ENCODE peak calls at places on chromosomes 3 and 15, in six cellular contexts. H is HepG2, C is transverse colon, L is sigmoid colon, A is upper lobe of left lung, T is SK-N-SH. Y is an unnamed sample.
A peak's percentile ranks its signal among the peaks of the same experiment; 100 is the strongest.

GRCh38 chr3:188486952-188487351 is 333.0 kb downstream of the LPP start:
- DNase-seq in C (no peak), A (no peak), T (no peak), H (no peak), L (no peak), Y (no peak)

GRCh38 chr3:143056372-143056771 is 55.0 kb downstream of the U2SURP start:
- DNase-seq in C (no peak), T (no peak), L (no peak), A (no peak), H (no peak), Y (no peak)

GRCh38 chr15:47188766-47189507 is 528.4 kb upstream of the SEMA6D start:
- DNase-seq in T (no peak), C (no peak), L (no peak), A (no peak), H (no peak), Y (no peak)

GRCh38 chr3:7709383-7710082 is 792.1 kb upstream of the LMCD1 start:
- DNase-seq in H (no peak), C (no peak), L (no peak), A (no peak), T (no peak), Y (no peak)

GRCh38 chr3:112770026-112770626 is 76.5 kb downstream of the CD200R1L start:
- DNase-seq in C (no peak), A (no peak), H (no peak), L (no peak), T (no peak), Y (peak; percentile 66)

GRCh38 chr15:89114974-89115373 is 26.7 kb downstream of the ABHD2 start:
- DNase-seq in L (no peak), T (peak; percentile 30), C (no peak), A (no peak), H (no peak), Y (no peak)

GRCh38 chr3:125229707-125230106 is 17.2 kb upstream of the SLC12A8 start:
- DNase-seq in H (no peak), L (no peak), A (no peak), C (no peak), T (no peak), Y (no peak)

GRCh38 chr3:129867506-129868124 is 25.9 kb downstream of the TMCC1 start:
- DNase-seq in L (no peak), C (no peak), A (no peak), T (no peak), H (no peak), Y (no peak)

GRCh38 chr3:32243519-32243918 is 5.0 kb downstream of the CMTM8 start:
- DNase-seq in A (no peak), H (no peak), C (no peak), L (no peak), T (no peak), Y (no peak)

GRCh38 chr15:65833501-65834220 is 35.6 kb upstream of the RAB11A start:
- DNase-seq in A (no peak), T (peak; percentile 49), H (peak; percentile 29), C (peak; percentile 28), L (no peak), Y (no peak)

GRCh38 chr15:82986442-82986780 is 401 bp downstream of the RAMAC start:
- DNase-seq in H (no peak), A (no peak), T (no peak), C (no peak), L (no peak), Y (no peak)

GRCh38 chr15:101037090-101037830 is 118.1 kb downstream of the LRRK1 start:
- DNase-seq in C (peak; percentile 3), T (no peak), H (no peak), L (peak; percentile 53), A (no peak), Y (peak; percentile 35)

GRCh38 chr3:54171951-54172350 is 49.6 kb downstream of the CACNA2D3 start:
- DNase-seq in C (no peak), T (no peak), H (no peak), A (no peak), L (no peak), Y (no peak)

GRCh38 chr3:190064112-190064511 is 56.6 kb downstream of the P3H2 start:
- DNase-seq in C (peak; percentile 11), H (no peak), A (no peak), T (no peak), L (no peak), Y (no peak)

GRCh38 chr3:73259841-73260240 is 198.4 kb downstream of the EBLN2 start:
- DNase-seq in L (no peak), C (no peak), A (no peak), T (no peak), H (no peak), Y (no peak)

GRCh38 chr3:71369733-71370391 is 213.7 kb downstream of the FOXP1 start:
- DNase-seq in L (no peak), A (no peak), C (no peak), T (no peak), H (no peak), Y (no peak)

GRCh38 chr3:71372911-71373637 is 210.5 kb downstream of the FOXP1 start:
- DNase-seq in A (no peak), H (no peak), C (no peak), T (no peak), L (no peak), Y (no peak)

GRCh38 chr3:71372369-71372768 is 211.2 kb downstream of the FOXP1 start:
- DNase-seq in A (no peak), L (no peak), C (peak; percentile 34), T (no peak), H (peak; percentile 67), Y (no peak)

GRCh38 chr3:71371282-71371681 is 212.2 kb downstream of the FOXP1 start:
- DNase-seq in L (no peak), C (no peak), H (no peak), A (no peak), T (no peak), Y (no peak)

DNA sequence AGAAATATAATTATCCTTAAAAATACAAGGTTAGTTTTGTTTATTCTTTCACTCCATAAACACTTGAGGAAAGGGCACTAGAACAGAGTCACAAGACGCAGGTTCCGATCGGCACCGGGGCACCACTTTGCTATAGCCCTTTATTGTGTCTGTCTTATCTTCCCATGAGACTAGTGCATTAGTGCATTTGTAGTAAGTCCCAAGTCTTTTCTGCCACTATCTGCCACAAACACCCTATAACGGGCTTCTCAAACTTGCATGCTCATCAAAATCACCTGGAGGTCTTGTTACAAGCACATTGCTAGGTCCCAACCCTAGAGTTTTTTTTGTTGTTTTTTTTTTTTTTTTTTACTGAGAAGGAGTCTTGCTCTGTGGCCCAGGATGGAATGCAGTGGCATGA is 213.1 kb downstream of the FOXP1 start:
- DNase-seq in T (no peak), C (no peak), A (no peak), L (no peak), H (no peak), Y (no peak)
- TF ChIP-seq EP300 in T (no peak), C (no peak), A (no peak), L (no peak), H (no peak), Y (no peak)

GRCh38 chr3:177968891-177969290 is 567.3 kb upstream of the KCNMB2 start:
- DNase-seq in T (no peak), H (no peak), L (no peak), A (no peak), C (no peak), Y (no peak)

GRCh38 chr3:177978948-177979347 is 557.3 kb upstream of the KCNMB2 start:
- DNase-seq in H (no peak), A (no peak), C (no peak), T (no peak), L (no peak), Y (no peak)

GRCh38 chr3:177977381-177978158 is 558.7 kb upstream of the KCNMB2 start:
- DNase-seq in L (no peak), A (no peak), C (no peak), H (no peak), T (no peak), Y (no peak)

DNA sequence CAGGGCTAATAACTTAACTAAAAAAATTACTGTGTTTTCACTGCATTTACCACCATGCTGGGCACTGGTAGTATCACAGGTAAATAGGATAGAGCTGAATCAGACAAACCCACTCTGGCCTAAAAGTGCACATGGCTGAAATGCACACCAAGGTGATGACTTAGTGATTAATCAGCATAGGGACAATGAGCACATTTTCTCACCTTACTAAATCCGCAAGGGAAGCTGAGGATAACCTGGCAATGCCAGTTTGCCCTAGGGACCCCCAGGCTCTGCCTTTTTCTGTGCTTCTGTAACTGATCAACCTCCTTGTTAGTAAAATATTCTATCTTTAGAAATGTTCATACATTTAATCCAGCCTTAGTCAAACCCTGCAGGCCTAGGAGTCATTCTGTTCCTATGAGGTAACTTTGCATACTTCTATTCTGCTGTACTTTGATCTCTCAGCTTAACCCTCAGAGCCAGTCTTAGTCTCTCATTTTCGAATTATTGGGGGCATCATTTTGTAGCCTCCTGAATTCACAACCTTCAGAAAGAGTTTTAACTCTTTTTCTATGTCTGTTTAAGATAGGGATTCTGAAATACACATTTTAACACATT is 562.9 kb upstream of the KCNMB2 start:
- DNase-seq in L (no peak), T (no peak), C (no peak), A (no peak), H (no peak), Y (no peak)
- H3K27ac ChIP-seq in L (no peak overlapping the region), T (peak overlapping the region; percentile 32), C (no peak overlapping the region), A (no peak overlapping the region), H (no peak overlapping the region), Y (no peak overlapping the region)

GRCh38 chr15:33093234-33093633 is 101.3 kb downstream of the FMN1 start:
- DNase-seq in L (no peak), T (no peak), C (no peak), H (no peak), A (no peak), Y (no peak)
- TF ChIP-seq EP300 in L (no peak), T (no peak), C (no peak), H (no peak), A (no peak), Y (no peak)

GRCh38 chr3:124200336-124200901 is 208.5 kb upstream of the ROPN1 start:
- DNase-seq in C (no peak), T (no peak), L (no peak), H (no peak), A (no peak), Y (no peak)
- H3K27ac ChIP-seq in C (no peak overlapping the region), T (no peak overlapping the region), L (no peak overlapping the region), H (no peak overlapping the region), A (no peak overlapping the region), Y (no peak overlapping the region)

GRCh38 chr15:75172168-75172841 is 29.4 kb upstream of the C15orf39 start:
- DNase-seq in C (no peak), T (no peak), A (no peak), L (no peak), H (no peak), Y (no peak)

GRCh38 chr15:75170203-75170602 is 31.5 kb upstream of the C15orf39 start:
- DNase-seq in A (no peak), H (no peak), C (no peak), L (no peak), T (no peak), Y (no peak)

GRCh38 chr15:75174102-75174501 is 27.6 kb upstream of the C15orf39 start:
- DNase-seq in T (no peak), C (no peak), H (no peak), L (peak; percentile 41), A (no peak), Y (no peak)

GRCh38 chr15:75170711-75171341 is 30.9 kb upstream of the C15orf39 start:
- DNase-seq in L (no peak), A (no peak), H (no peak), T (no peak), C (no peak), Y (peak; percentile 23)

DNA sequence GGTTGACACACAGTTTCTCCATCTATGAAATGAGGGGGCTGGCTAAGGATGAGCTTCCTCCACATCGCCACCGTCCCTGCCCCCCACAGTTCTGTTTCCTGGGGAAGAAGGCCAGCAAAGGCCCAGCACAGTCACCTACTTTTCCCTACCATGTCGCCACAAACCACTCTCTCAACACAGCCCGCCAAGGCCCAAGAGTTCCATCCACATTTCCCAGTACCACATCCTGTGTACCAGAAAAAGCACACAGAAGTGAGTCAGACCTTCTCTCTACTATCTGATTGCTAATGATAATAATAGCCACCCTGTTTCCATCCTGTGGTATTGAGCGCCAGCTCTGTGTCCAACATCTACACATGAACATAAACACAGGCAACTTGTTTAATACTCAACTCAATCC is 30.3 kb upstream of the C15orf39 start:
- DNase-seq in C (no peak), L (no peak), H (peak; percentile 56), A (no peak), T (no peak), Y (no peak)
- TF ChIP-seq EP300 in C (no peak), L (no peak), H (no peak), A (peak; percentile 61), T (no peak), Y (no peak)

Y was measured in suprapubic skin.